ENCODE peak calls at places on chromosomes 5 and 9, in five cellular contexts. I, Q, D, B and X are unnamed samples.

GRCh38 chr5:113232246-113232645 is 202.5 kb downstream of the TSSK1B start:
- DNase-seq in I (no peak), Q (no peak), D (no peak), B (no peak), X (no peak)

GRCh38 chr9:129143461-129143927 is 32.3 kb downstream of the PTPA start:
- DNase-seq in I (no peak), Q (peak; percentile 37), D (peak; percentile 94), B (no peak), X (peak; percentile 69)

GRCh38 chr5:168327019-168327421 is 35.6 kb downstream of the WWC1 start:
- DNase-seq in I (no peak), Q (no peak), D (no peak), B (no peak), X (no peak)

GRCh38 chr5:36724429-36725332 is 118.3 kb downstream of the SLC1A3 start:
- DNase-seq in I (no peak), Q (peak; percentile 64), D (no peak), B (no peak), X (no peak)

GRCh38 chr5:115962565-115963402 is 509 bp downstream of the LVRN start:
- DNase-seq in I (no peak), Q (peak; percentile 7), D (peak; percentile 73), B (no peak), X (no peak)

GRCh38 chr5:78549043-78549442 is 99.5 kb downstream of the LHFPL2 start:
- DNase-seq in I (no peak), Q (peak; percentile 17), D (no peak), B (no peak), X (no peak)

GRCh38 chr5:72251386-72251785 is 68.7 kb downstream of the MRPS27 start:
- DNase-seq in I (no peak), Q (no peak), D (no peak), B (no peak), X (no peak)

GRCh38 chr5:138616508-138616907 is 41.3 kb upstream of the HSPA9 start:
- DNase-seq in I (no peak), Q (no peak), D (no peak), B (no peak), X (no peak)

GRCh38 chr5:12384005-12384404 is 479.8 kb upstream of the CTNND2 start:
- DNase-seq in I (no peak), Q (no peak), D (no peak), B (no peak), X (no peak)

DNA sequence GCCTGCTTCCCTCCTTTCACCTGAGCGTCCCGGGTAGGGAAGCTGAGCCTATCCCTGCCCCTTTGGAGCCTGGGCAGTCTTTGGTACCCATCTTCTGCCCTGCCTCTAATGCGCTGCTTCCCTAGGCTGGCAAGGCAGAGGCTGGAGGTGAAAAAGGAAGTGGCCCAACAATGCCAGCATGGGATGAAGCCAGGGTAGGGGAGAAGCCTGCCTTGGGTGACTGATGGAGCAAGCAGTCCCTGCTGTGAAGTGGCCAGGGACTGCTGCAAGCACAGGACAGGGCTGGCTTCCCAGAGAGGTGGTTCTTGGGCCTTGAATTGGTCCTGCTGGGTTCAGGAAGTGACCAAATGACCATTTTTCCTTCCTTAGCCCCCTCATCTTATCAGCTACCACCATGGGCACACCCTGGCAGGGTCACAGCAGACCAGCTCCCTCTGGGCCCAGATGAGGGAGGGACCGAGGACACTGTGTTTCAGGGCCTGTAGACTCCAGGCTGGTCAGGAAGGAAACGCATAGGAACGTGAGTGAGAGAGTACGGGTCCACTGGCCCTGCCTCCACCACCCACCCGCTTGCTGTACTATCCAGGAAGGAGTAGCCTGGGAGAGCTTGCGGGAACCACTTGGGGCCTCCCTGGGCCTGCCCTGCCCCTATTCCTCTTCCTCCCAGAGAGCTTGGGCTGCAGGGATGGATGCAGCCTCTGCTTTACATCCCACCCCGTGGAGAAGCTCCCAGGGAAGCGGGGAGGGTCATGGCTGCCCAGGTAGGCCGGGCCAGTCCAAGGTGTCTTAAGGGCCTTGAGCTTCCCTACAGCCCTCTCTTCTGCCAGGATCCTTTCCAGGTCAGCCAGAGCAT is 102.6 kb downstream of the DAB2IP start:
- DNase-seq in I (no peak), Q (no peak), D (peak; percentile 73), B (no peak), X (no peak)
- H3K4me1 ChIP-seq in I (peaks cover 12% of the 10 kb centered on the region), Q (peaks cover 10% of the 10 kb centered on the region), D (peaks cover 61% of the 10 kb centered on the region), B (peaks cover 34% of the 10 kb centered on the region), X (peaks cover 13% of the 10 kb centered on the region)

DNA sequence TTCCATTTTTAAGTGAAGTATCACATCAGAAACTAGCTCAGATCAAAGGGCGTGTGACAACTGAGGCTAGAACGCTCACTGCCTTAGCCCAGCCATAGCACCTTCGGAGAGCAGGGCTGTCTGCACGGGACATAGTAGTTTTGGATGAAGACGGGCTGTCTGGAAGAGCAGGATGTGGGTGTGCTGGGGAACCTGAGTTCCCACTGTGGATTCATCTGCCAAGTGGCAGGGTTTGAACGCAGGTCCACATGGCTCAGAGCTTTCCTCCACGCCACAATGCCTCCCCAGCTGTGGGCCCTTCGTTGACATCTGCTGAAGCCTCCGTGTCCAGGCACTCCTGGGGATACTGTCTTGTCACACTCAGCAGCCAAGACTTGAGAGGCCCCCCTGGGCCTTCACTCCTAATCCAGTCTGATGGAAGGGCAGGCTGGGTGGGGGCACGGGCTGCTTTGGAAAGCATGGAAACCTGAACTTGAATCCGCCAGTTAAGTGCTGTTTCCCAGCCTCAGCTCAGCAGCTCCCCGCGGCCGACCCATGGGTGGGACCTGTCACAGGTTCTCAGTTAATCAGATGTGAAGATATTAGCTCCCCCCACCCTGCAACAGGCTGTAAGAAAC is 228.1 kb downstream of the FANCC start:
- DNase-seq in I (no peak), Q (no peak), D (peak; percentile 66), B (no peak), X (no peak)
- H3K4me1 ChIP-seq in I (peaks cover 22% of the 10 kb centered on the region), Q (peaks cover 35% of the 10 kb centered on the region), D (peaks cover 35% of the 10 kb centered on the region), B (peaks cover 34% of the 10 kb centered on the region), X (peaks cover 31% of the 10 kb centered on the region)

GRCh38 chr5:105670586-105670985 is 2000.2 kb downstream of the EFNA5 start:
- DNase-seq in I (no peak), Q (no peak), D (no peak), B (no peak), X (no peak)
- H3K4me1 ChIP-seq in I (no peaks in the 10 kb centered on the region), Q (no peaks in the 10 kb centered on the region), D (no peaks in the 10 kb centered on the region), B (peaks cover 4% of the 10 kb centered on the region), X (peaks cover 15% of the 10 kb centered on the region)

DNA sequence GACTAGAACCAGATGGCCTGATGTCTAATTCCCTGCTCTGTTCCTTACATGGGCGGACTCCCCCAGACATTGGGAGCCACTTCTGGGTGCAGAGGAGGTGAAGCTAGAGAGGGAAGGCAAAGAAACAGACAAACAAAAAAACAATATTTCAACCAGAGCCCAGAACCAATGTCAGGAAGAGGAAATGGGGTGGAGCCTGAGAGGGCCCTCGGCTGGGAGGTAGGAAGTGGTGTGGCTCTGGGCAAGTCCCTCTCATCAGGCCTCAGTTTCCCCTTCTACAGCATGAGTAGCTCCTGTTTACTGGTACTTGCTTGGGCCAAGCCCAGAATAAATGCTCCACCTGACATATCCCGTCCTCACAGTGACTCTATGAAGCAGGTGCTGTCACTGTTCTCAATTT is 11.1 kb downstream of the SH2D3C start:
- DNase-seq in I (no peak), Q (no peak), D (no peak), B (no peak), X (no peak)
- H3K4me1 ChIP-seq in I (peaks cover 5% of the 10 kb centered on the region), Q (no peaks in the 10 kb centered on the region), D (no peaks in the 10 kb centered on the region), B (peaks cover 21% of the 10 kb centered on the region), X (no peaks in the 10 kb centered on the region)